ENCODE peak calls at places on chromosome 18, in six cellular contexts. H is T-helper 17 cell, V is AG04449, U is putamen, W is NCI-H345, P is head of caudate nucleus. Y is an unnamed sample.

GRCh38 chr18:24000613-24001490 is 13.7 kb upstream of the TTC39C start:
- DNase-seq in H (no peak), V (no peak), U (no peak), W (no peak), P (no peak), Y (no peak)

GRCh38 chr18:12652861-12653401 is 5.0 kb downstream of the SPIRE1 start:
- DNase-seq in H (no peak), V (no peak), U (no peak), W (peak; percentile 11), P (no peak), Y (no peak)

GRCh38 chr18:58054041-58054733 is 10.2 kb downstream of the NEDD4L start:
- DNase-seq in H (no peak), V (no peak), U (no peak), W (no peak), P (no peak), Y (no peak)

GRCh38 chr18:77397056-77397455 is 147.4 kb downstream of the GALR1 start:
- DNase-seq in H (no peak), V (no peak), U (no peak), W (no peak), P (no peak), Y (no peak)

GRCh38 chr18:10406172-10406663 is 48.2 kb upstream of the APCDD1 start:
- DNase-seq in H (no peak), V (no peak), U (no peak), W (peak; percentile 88), P (no peak), Y (no peak)

GRCh38 chr18:69444221-69444620 is 43.5 kb downstream of the DOK6 start:
- DNase-seq in H (no peak), V (no peak), U (no peak), W (no peak), P (no peak), Y (no peak)

GRCh38 chr18:45726603-45727002 is 2.6 kb downstream of the SLC14A1 start:
- DNase-seq in H (no peak), V (no peak), U (no peak), W (no peak), P (no peak), Y (no peak)

GRCh38 chr18:13220326-13220991 is 1.9 kb downstream of the LDLRAD4 start:
- DNase-seq in H (no peak), V (no peak), U (no peak), W (peak; percentile 29), P (peak; percentile 40), Y (no peak)

GRCh38 chr18:50312296-50313030 is 25.0 kb upstream of the CXXC1 start:
- DNase-seq in H (no peak), V (no peak), U (no peak), W (no peak), P (no peak), Y (no peak)

GRCh38 chr18:54718436-54718773 is 109.9 kb upstream of the RAB27B start:
- DNase-seq in H (no peak), V (no peak), U (no peak), W (no peak), P (no peak), Y (no peak)

GRCh38 chr18:26649193-26649543 is 100.8 kb upstream of the KCTD1 start:
- DNase-seq in H (no peak), V (no peak), U (no peak), W (no peak), P (no peak), Y (no peak)

GRCh38 chr18:11751305-11752115 is 62.4 kb downstream of the GNAL start:
- DNase-seq in H (no peak), V (no peak), U (peak; percentile 83), W (no peak), P (peak; percentile 87), Y (no peak)

GRCh38 chr18:2337552-2338141 is 233.7 kb downstream of the METTL4 start:
- DNase-seq in H (peak; percentile 11), V (no peak), U (no peak), W (no peak), P (no peak), Y (peak; percentile 11)

GRCh38 chr18:57780318-57781127 is 22.6 kb downstream of the ATP8B1 start:
- DNase-seq in H (no peak), V (peak; percentile 66), U (no peak), W (peak; percentile 31), P (no peak), Y (no peak)

GRCh38 chr18:32879497-32879896 is 106.7 kb upstream of the KLHL14 start:
- DNase-seq in H (no peak), V (no peak), U (no peak), W (no peak), P (no peak), Y (no peak)

GRCh38 chr18:23237524-23238151 is 102.4 kb downstream of the CABLES1 start:
- DNase-seq in H (no peak), V (no peak), U (peak; percentile 32), W (no peak), P (peak; percentile 18), Y (peak; percentile 43)

GRCh38 chr18:36186461-36187137 is 698 bp upstream of the MOCOS start:
- DNase-seq in H (no peak), V (no peak), U (no peak), W (no peak), P (no peak), Y (no peak)

GRCh38 chr18:32530947-32531651 is 60.4 kb upstream of the GAREM1 start:
- DNase-seq in H (no peak), V (no peak), U (no peak), W (peak; percentile 39), P (no peak), Y (no peak)

GRCh38 chr18:32771169-32771751 is 1.6 kb downstream of the KLHL14 start:
- DNase-seq in H (no peak), V (no peak), U (no peak), W (peak; percentile 54), P (no peak), Y (no peak)

GRCh38 chr18:12048010-12048826 is 45.4 kb upstream of the ANKRD62 start:
- DNase-seq in H (no peak), V (no peak), U (no peak), W (no peak), P (peak; percentile 39), Y (no peak)

GRCh38 chr18:48330016-48330991 is 78.9 kb downstream of the ZBTB7C start:
- DNase-seq in H (no peak), V (peak; percentile 31), U (no peak), W (peak; percentile 88), P (peak; percentile 63), Y (no peak)

Y was measured in CD8-positive, alpha-beta T cell.